ENCODE peak calls at places on chromosomes 3 and 15, in eight cellular contexts. One of them, this sample, is unnamed.

GRCh38 chr15:69573815-69574472 is 121.3 kb downstream of the RPLP1 start:
- DNase-seq in frontal cortex: no peak
- DNase-seq in NCI-H82: no peak
- DNase-seq in EH: peak
- DNase-seq in stimulated activated CD8-positive, alpha-beta memory T cell treated with anti-CD3 and anti-CD28 coated beads, Interleukin-7, amount 100 ng/mL, for 4 hours: peak
- DNase-seq in COR-L47: no peak
- DNase-seq in AG04449: peak
- DNase-seq in LHCN-M2: no peak
- DNase-seq in this sample: no peak

GRCh38 chr3:177777699-177778098 is 580.4 kb upstream of the TBL1XR1 start:
- DNase-seq in frontal cortex: no peak
- DNase-seq in NCI-H82: peak
- DNase-seq in EH: peak
- DNase-seq in stimulated activated CD8-positive, alpha-beta memory T cell treated with anti-CD3 and anti-CD28 coated beads, Interleukin-7, amount 100 ng/mL, for 4 hours: no peak
- DNase-seq in COR-L47: peak
- DNase-seq in AG04449: no peak
- DNase-seq in LHCN-M2: peak
- DNase-seq in this sample: peak

GRCh38 chr3:195366200-195366910 is 76.5 kb downstream of the ACAP2 start:
- DNase-seq in frontal cortex: no peak
- DNase-seq in NCI-H82: no peak
- DNase-seq in EH: peak
- DNase-seq in stimulated activated CD8-positive, alpha-beta memory T cell treated with anti-CD3 and anti-CD28 coated beads, Interleukin-7, amount 100 ng/mL, for 4 hours: no peak
- DNase-seq in COR-L47: no peak
- DNase-seq in AG04449: no peak
- DNase-seq in LHCN-M2: no peak
- DNase-seq in this sample: no peak

GRCh38 chr3:46080124-46080991 is 53.1 kb upstream of the XCR1 start:
- DNase-seq in frontal cortex: no peak
- DNase-seq in NCI-H82: no peak
- DNase-seq in EH: peak
- DNase-seq in stimulated activated CD8-positive, alpha-beta memory T cell treated with anti-CD3 and anti-CD28 coated beads, Interleukin-7, amount 100 ng/mL, for 4 hours: no peak
- DNase-seq in COR-L47: no peak
- DNase-seq in AG04449: no peak
- DNase-seq in LHCN-M2: peak
- DNase-seq in this sample: no peak

GRCh38 chr15:38648116-38648843 is 83.7 kb upstream of the RASGRP1 start:
- DNase-seq in frontal cortex: no peak
- DNase-seq in NCI-H82: no peak
- DNase-seq in EH: no peak
- DNase-seq in stimulated activated CD8-positive, alpha-beta memory T cell treated with anti-CD3 and anti-CD28 coated beads, Interleukin-7, amount 100 ng/mL, for 4 hours: no peak
- DNase-seq in COR-L47: no peak
- DNase-seq in AG04449: no peak
- DNase-seq in LHCN-M2: peak
- DNase-seq in this sample: no peak

GRCh38 chr3:133475245-133476010 is 75.6 kb downstream of the BFSP2 start:
- DNase-seq in frontal cortex: no peak
- DNase-seq in NCI-H82: peak
- DNase-seq in EH: no peak
- DNase-seq in stimulated activated CD8-positive, alpha-beta memory T cell treated with anti-CD3 and anti-CD28 coated beads, Interleukin-7, amount 100 ng/mL, for 4 hours: no peak
- DNase-seq in COR-L47: no peak
- DNase-seq in AG04449: no peak
- DNase-seq in LHCN-M2: no peak
- DNase-seq in this sample: no peak

GRCh38 chr15:26790118-26790517 is 17.3 kb upstream of the GABRB3 start:
- DNase-seq in frontal cortex: no peak
- DNase-seq in NCI-H82: no peak
- DNase-seq in EH: no peak
- DNase-seq in stimulated activated CD8-positive, alpha-beta memory T cell treated with anti-CD3 and anti-CD28 coated beads, Interleukin-7, amount 100 ng/mL, for 4 hours: no peak
- DNase-seq in COR-L47: no peak
- DNase-seq in AG04449: no peak
- DNase-seq in LHCN-M2: no peak
- DNase-seq in this sample: no peak

GRCh38 chr15:84715442-84716035 is 400 bp downstream of the SEC11A start:
- DNase-seq in frontal cortex: no peak
- DNase-seq in NCI-H82: peak
- DNase-seq in EH: peak
- DNase-seq in stimulated activated CD8-positive, alpha-beta memory T cell treated with anti-CD3 and anti-CD28 coated beads, Interleukin-7, amount 100 ng/mL, for 4 hours: no peak
- DNase-seq in COR-L47: peak
- DNase-seq in AG04449: no peak
- DNase-seq in LHCN-M2: peak
- DNase-seq in this sample: no peak

GRCh38 chr15:37109952-37110630 is 9.7 kb upstream of the MEIS2 start:
- DNase-seq in frontal cortex: no peak
- DNase-seq in NCI-H82: peak
- DNase-seq in EH: no peak
- DNase-seq in stimulated activated CD8-positive, alpha-beta memory T cell treated with anti-CD3 and anti-CD28 coated beads, Interleukin-7, amount 100 ng/mL, for 4 hours: no peak
- DNase-seq in COR-L47: peak
- DNase-seq in AG04449: no peak
- DNase-seq in LHCN-M2: no peak
- DNase-seq in this sample: no peak

GRCh38 chr15:62889734-62890505 is 152.6 kb upstream of the TPM1 start:
- DNase-seq in frontal cortex: no peak
- DNase-seq in NCI-H82: no peak
- DNase-seq in EH: peak
- DNase-seq in stimulated activated CD8-positive, alpha-beta memory T cell treated with anti-CD3 and anti-CD28 coated beads, Interleukin-7, amount 100 ng/mL, for 4 hours: no peak
- DNase-seq in COR-L47: no peak
- DNase-seq in AG04449: no peak
- DNase-seq in LHCN-M2: no peak
- DNase-seq in this sample: peak

GRCh38 chr15:76799760-76800159 is 105.4 kb downstream of the SCAPER start:
- DNase-seq in frontal cortex: no peak
- DNase-seq in NCI-H82: no peak
- DNase-seq in EH: peak
- DNase-seq in stimulated activated CD8-positive, alpha-beta memory T cell treated with anti-CD3 and anti-CD28 coated beads, Interleukin-7, amount 100 ng/mL, for 4 hours: no peak
- DNase-seq in COR-L47: no peak
- DNase-seq in AG04449: peak
- DNase-seq in LHCN-M2: peak
- DNase-seq in this sample: no peak

GRCh38 chr3:112815981-112816380 is 30.7 kb downstream of the CD200R1L start:
- DNase-seq in frontal cortex: no peak
- DNase-seq in NCI-H82: no peak
- DNase-seq in EH: peak
- DNase-seq in stimulated activated CD8-positive, alpha-beta memory T cell treated with anti-CD3 and anti-CD28 coated beads, Interleukin-7, amount 100 ng/mL, for 4 hours: no peak
- DNase-seq in COR-L47: no peak
- DNase-seq in AG04449: no peak
- DNase-seq in LHCN-M2: no peak
- DNase-seq in this sample: no peak

This sample was measured in mucosa of descending colon.